ENCODE peak calls at places on chromosomes 11 and 22, in ten cellular contexts. One of them, this sample, is unnamed.

GRCh38 chr11:62922653-62923371 is 1.6 kb upstream of the CHRM1 start:
- DNase-seq in NCI-H1105 treated with DMSO at 0.1 percent for 48 hours: peak
- DNase-seq in stimulated activated CD8-positive, alpha-beta memory T cell treated with anti-CD3 and anti-CD28 coated beads, Interleukin-4, amount 100 ng/mL, for 1 hour: no peak
- DNase-seq in NAMALWA: no peak
- DNase-seq in adipocyte: no peak
- DNase-seq in central memory CD4-positive, alpha-beta T cell: no peak
- DNase-seq in HFFc6: no peak
- DNase-seq in T-cell: no peak
- DNase-seq in activated CD8-positive, alpha-beta memory T cell treated with anti-CD3 and anti-CD28 coated beads for 48 hours: peak
- DNase-seq in GM12864: no peak
- DNase-seq in this sample: peak

GRCh38 chr11:2521681-2522630 is 77.1 kb downstream of the KCNQ1 start:
- DNase-seq in activated CD8-positive, alpha-beta memory T cell treated with anti-CD3 and anti-CD28 coated beads for 48 hours: no peak
- DNase-seq in GM12864: no peak
- DNase-seq in HFFc6: no peak
- DNase-seq in central memory CD4-positive, alpha-beta T cell: no peak
- DNase-seq in stimulated activated CD8-positive, alpha-beta memory T cell treated with anti-CD3 and anti-CD28 coated beads, Interleukin-4, amount 100 ng/mL, for 1 hour: no peak
- DNase-seq in NAMALWA: no peak
- DNase-seq in NCI-H1105 treated with DMSO at 0.1 percent for 48 hours: no peak
- DNase-seq in T-cell: no peak
- DNase-seq in adipocyte: no peak
- DNase-seq in this sample: no peak

GRCh38 chr11:121929581-121929980 is 186.4 kb downstream of the BLID start:
- DNase-seq in GM12864: no peak
- DNase-seq in activated CD8-positive, alpha-beta memory T cell treated with anti-CD3 and anti-CD28 coated beads for 48 hours: no peak
- DNase-seq in NCI-H1105 treated with DMSO at 0.1 percent for 48 hours: peak
- DNase-seq in HFFc6: peak
- DNase-seq in stimulated activated CD8-positive, alpha-beta memory T cell treated with anti-CD3 and anti-CD28 coated beads, Interleukin-4, amount 100 ng/mL, for 1 hour: no peak
- DNase-seq in NAMALWA: no peak
- DNase-seq in T-cell: no peak
- DNase-seq in adipocyte: peak
- DNase-seq in central memory CD4-positive, alpha-beta T cell: no peak
- DNase-seq in this sample: no peak

GRCh38 chr11:64247729-64248531 is 1.2 kb upstream of the PPP1R14B start:
- DNase-seq in NAMALWA: no peak
- DNase-seq in activated CD8-positive, alpha-beta memory T cell treated with anti-CD3 and anti-CD28 coated beads for 48 hours: no peak
- DNase-seq in HFFc6: no peak
- DNase-seq in NCI-H1105 treated with DMSO at 0.1 percent for 48 hours: no peak
- DNase-seq in adipocyte: no peak
- DNase-seq in GM12864: no peak
- DNase-seq in central memory CD4-positive, alpha-beta T cell: no peak
- DNase-seq in T-cell: no peak
- DNase-seq in stimulated activated CD8-positive, alpha-beta memory T cell treated with anti-CD3 and anti-CD28 coated beads, Interleukin-4, amount 100 ng/mL, for 1 hour: no peak
- DNase-seq in this sample: no peak

GRCh38 chr11:3104961-3105790 is 48.0 kb upstream of the CARS1 start:
- DNase-seq in NCI-H1105 treated with DMSO at 0.1 percent for 48 hours: no peak
- DNase-seq in T-cell: no peak
- DNase-seq in stimulated activated CD8-positive, alpha-beta memory T cell treated with anti-CD3 and anti-CD28 coated beads, Interleukin-4, amount 100 ng/mL, for 1 hour: no peak
- DNase-seq in HFFc6: no peak
- DNase-seq in central memory CD4-positive, alpha-beta T cell: no peak
- DNase-seq in activated CD8-positive, alpha-beta memory T cell treated with anti-CD3 and anti-CD28 coated beads for 48 hours: no peak
- DNase-seq in NAMALWA: no peak
- DNase-seq in adipocyte: no peak
- DNase-seq in GM12864: no peak
- DNase-seq in this sample: no peak

GRCh38 chr11:2387266-2387982 is 10.3 kb downstream of the CD81 start:
- DNase-seq in activated CD8-positive, alpha-beta memory T cell treated with anti-CD3 and anti-CD28 coated beads for 48 hours: no peak
- DNase-seq in stimulated activated CD8-positive, alpha-beta memory T cell treated with anti-CD3 and anti-CD28 coated beads, Interleukin-4, amount 100 ng/mL, for 1 hour: no peak
- DNase-seq in NAMALWA: peak
- DNase-seq in adipocyte: peak
- DNase-seq in central memory CD4-positive, alpha-beta T cell: no peak
- DNase-seq in HFFc6: peak
- DNase-seq in T-cell: no peak
- DNase-seq in GM12864: no peak
- DNase-seq in NCI-H1105 treated with DMSO at 0.1 percent for 48 hours: no peak
- DNase-seq in this sample: peak

GRCh38 chr11:94544832-94545640 is 1.3 kb downstream of the FUT4 start:
- DNase-seq in NCI-H1105 treated with DMSO at 0.1 percent for 48 hours: no peak
- DNase-seq in HFFc6: no peak
- DNase-seq in GM12864: no peak
- DNase-seq in central memory CD4-positive, alpha-beta T cell: peak
- DNase-seq in adipocyte: no peak
- DNase-seq in T-cell: no peak
- DNase-seq in NAMALWA: no peak
- DNase-seq in activated CD8-positive, alpha-beta memory T cell treated with anti-CD3 and anti-CD28 coated beads for 48 hours: no peak
- DNase-seq in stimulated activated CD8-positive, alpha-beta memory T cell treated with anti-CD3 and anti-CD28 coated beads, Interleukin-4, amount 100 ng/mL, for 1 hour: no peak
- DNase-seq in this sample: no peak

GRCh38 chr22:31140746-31141145 is 438 bp upstream of the PLA2G3 start:
- DNase-seq in T-cell: no peak
- DNase-seq in NAMALWA: no peak
- DNase-seq in HFFc6: no peak
- DNase-seq in stimulated activated CD8-positive, alpha-beta memory T cell treated with anti-CD3 and anti-CD28 coated beads, Interleukin-4, amount 100 ng/mL, for 1 hour: no peak
- DNase-seq in GM12864: no peak
- DNase-seq in central memory CD4-positive, alpha-beta T cell: no peak
- DNase-seq in NCI-H1105 treated with DMSO at 0.1 percent for 48 hours: no peak
- DNase-seq in activated CD8-positive, alpha-beta memory T cell treated with anti-CD3 and anti-CD28 coated beads for 48 hours: no peak
- DNase-seq in adipocyte: no peak
- DNase-seq in this sample: no peak

GRCh38 chr11:19660076-19660475 is 52.6 kb upstream of the NAV2 start:
- DNase-seq in NCI-H1105 treated with DMSO at 0.1 percent for 48 hours: no peak
- DNase-seq in NAMALWA: no peak
- DNase-seq in stimulated activated CD8-positive, alpha-beta memory T cell treated with anti-CD3 and anti-CD28 coated beads, Interleukin-4, amount 100 ng/mL, for 1 hour: no peak
- DNase-seq in GM12864: peak
- DNase-seq in T-cell: no peak
- DNase-seq in HFFc6: peak
- DNase-seq in adipocyte: no peak
- DNase-seq in activated CD8-positive, alpha-beta memory T cell treated with anti-CD3 and anti-CD28 coated beads for 48 hours: no peak
- DNase-seq in central memory CD4-positive, alpha-beta T cell: no peak
- DNase-seq in this sample: no peak

GRCh38 chr11:20397281-20397680 is 9.8 kb downstream of the PRMT3 start:
- DNase-seq in HFFc6: peak
- DNase-seq in stimulated activated CD8-positive, alpha-beta memory T cell treated with anti-CD3 and anti-CD28 coated beads, Interleukin-4, amount 100 ng/mL, for 1 hour: no peak
- DNase-seq in GM12864: no peak
- DNase-seq in adipocyte: peak
- DNase-seq in NAMALWA: peak
- DNase-seq in NCI-H1105 treated with DMSO at 0.1 percent for 48 hours: peak
- DNase-seq in T-cell: no peak
- DNase-seq in central memory CD4-positive, alpha-beta T cell: peak
- DNase-seq in activated CD8-positive, alpha-beta memory T cell treated with anti-CD3 and anti-CD28 coated beads for 48 hours: no peak
- DNase-seq in this sample: peak

GRCh38 chr22:48968201-48968959 is 859.3 kb downstream of the BRD1 start:
- DNase-seq in NAMALWA: no peak
- DNase-seq in activated CD8-positive, alpha-beta memory T cell treated with anti-CD3 and anti-CD28 coated beads for 48 hours: no peak
- DNase-seq in NCI-H1105 treated with DMSO at 0.1 percent for 48 hours: peak
- DNase-seq in T-cell: no peak
- DNase-seq in stimulated activated CD8-positive, alpha-beta memory T cell treated with anti-CD3 and anti-CD28 coated beads, Interleukin-4, amount 100 ng/mL, for 1 hour: no peak
- DNase-seq in adipocyte: no peak
- DNase-seq in central memory CD4-positive, alpha-beta T cell: no peak
- DNase-seq in HFFc6: no peak
- DNase-seq in GM12864: no peak
- DNase-seq in this sample: peak

GRCh38 chr22:17912942-17913704 is 111.2 kb downstream of the MICAL3 start:
- DNase-seq in adipocyte: no peak
- DNase-seq in NAMALWA: no peak
- DNase-seq in HFFc6: peak
- DNase-seq in NCI-H1105 treated with DMSO at 0.1 percent for 48 hours: no peak
- DNase-seq in central memory CD4-positive, alpha-beta T cell: no peak
- DNase-seq in GM12864: no peak
- DNase-seq in activated CD8-positive, alpha-beta memory T cell treated with anti-CD3 and anti-CD28 coated beads for 48 hours: no peak
- DNase-seq in T-cell: no peak
- DNase-seq in stimulated activated CD8-positive, alpha-beta memory T cell treated with anti-CD3 and anti-CD28 coated beads, Interleukin-4, amount 100 ng/mL, for 1 hour: no peak
- DNase-seq in this sample: no peak

GRCh38 chr22:39433476-39434242 is 23.2 kb upstream of the MGAT3 start:
- DNase-seq in activated CD8-positive, alpha-beta memory T cell treated with anti-CD3 and anti-CD28 coated beads for 48 hours: no peak
- DNase-seq in HFFc6: no peak
- DNase-seq in NAMALWA: no peak
- DNase-seq in stimulated activated CD8-positive, alpha-beta memory T cell treated with anti-CD3 and anti-CD28 coated beads, Interleukin-4, amount 100 ng/mL, for 1 hour: no peak
- DNase-seq in T-cell: no peak
- DNase-seq in central memory CD4-positive, alpha-beta T cell: no peak
- DNase-seq in adipocyte: no peak
- DNase-seq in NCI-H1105 treated with DMSO at 0.1 percent for 48 hours: no peak
- DNase-seq in GM12864: no peak
- DNase-seq in this sample: no peak

GRCh38 chr11:59923813-59924212 is 14.4 kb upstream of the OOSP1 start:
- DNase-seq in HFFc6: no peak
- DNase-seq in GM12864: no peak
- DNase-seq in NCI-H1105 treated with DMSO at 0.1 percent for 48 hours: no peak
- DNase-seq in stimulated activated CD8-positive, alpha-beta memory T cell treated with anti-CD3 and anti-CD28 coated beads, Interleukin-4, amount 100 ng/mL, for 1 hour: no peak
- DNase-seq in activated CD8-positive, alpha-beta memory T cell treated with anti-CD3 and anti-CD28 coated beads for 48 hours: no peak
- DNase-seq in NAMALWA: no peak
- DNase-seq in central memory CD4-positive, alpha-beta T cell: no peak
- DNase-seq in T-cell: no peak
- DNase-seq in adipocyte: no peak
- DNase-seq in this sample: peak

GRCh38 chr11:111775024-111775710 is 9.0 kb upstream of the PPP2R1B start:
- DNase-seq in adipocyte: peak
- DNase-seq in central memory CD4-positive, alpha-beta T cell: no peak
- DNase-seq in activated CD8-positive, alpha-beta memory T cell treated with anti-CD3 and anti-CD28 coated beads for 48 hours: no peak
- DNase-seq in NCI-H1105 treated with DMSO at 0.1 percent for 48 hours: no peak
- DNase-seq in stimulated activated CD8-positive, alpha-beta memory T cell treated with anti-CD3 and anti-CD28 coated beads, Interleukin-4, amount 100 ng/mL, for 1 hour: no peak
- DNase-seq in NAMALWA: no peak
- DNase-seq in HFFc6: no peak
- DNase-seq in GM12864: no peak
- DNase-seq in T-cell: no peak
- DNase-seq in this sample: no peak

GRCh38 chr11:33970984-33971466 is 79.1 kb upstream of the LMO2 start:
- DNase-seq in stimulated activated CD8-positive, alpha-beta memory T cell treated with anti-CD3 and anti-CD28 coated beads, Interleukin-4, amount 100 ng/mL, for 1 hour: no peak
- DNase-seq in NCI-H1105 treated with DMSO at 0.1 percent for 48 hours: peak
- DNase-seq in activated CD8-positive, alpha-beta memory T cell treated with anti-CD3 and anti-CD28 coated beads for 48 hours: no peak
- DNase-seq in T-cell: peak
- DNase-seq in central memory CD4-positive, alpha-beta T cell: no peak
- DNase-seq in HFFc6: peak
- DNase-seq in GM12864: peak
- DNase-seq in adipocyte: peak
- DNase-seq in NAMALWA: peak
- DNase-seq in this sample: peak

GRCh38 chr22:46068908-46069481 is 81.3 kb upstream of the PPARA start:
- DNase-seq in T-cell: no peak
- DNase-seq in activated CD8-positive, alpha-beta memory T cell treated with anti-CD3 and anti-CD28 coated beads for 48 hours: no peak
- DNase-seq in stimulated activated CD8-positive, alpha-beta memory T cell treated with anti-CD3 and anti-CD28 coated beads, Interleukin-4, amount 100 ng/mL, for 1 hour: no peak
- DNase-seq in adipocyte: peak
- DNase-seq in NAMALWA: no peak
- DNase-seq in NCI-H1105 treated with DMSO at 0.1 percent for 48 hours: peak
- DNase-seq in GM12864: no peak
- DNase-seq in HFFc6: peak
- DNase-seq in central memory CD4-positive, alpha-beta T cell: no peak
- DNase-seq in this sample: peak

GRCh38 chr11:1560618-1561251 is 11.3 kb downstream of the DUSP8 start:
- DNase-seq in HFFc6: no peak
- DNase-seq in central memory CD4-positive, alpha-beta T cell: no peak
- DNase-seq in T-cell: no peak
- DNase-seq in adipocyte: no peak
- DNase-seq in NAMALWA: no peak
- DNase-seq in NCI-H1105 treated with DMSO at 0.1 percent for 48 hours: no peak
- DNase-seq in stimulated activated CD8-positive, alpha-beta memory T cell treated with anti-CD3 and anti-CD28 coated beads, Interleukin-4, amount 100 ng/mL, for 1 hour: no peak
- DNase-seq in activated CD8-positive, alpha-beta memory T cell treated with anti-CD3 and anti-CD28 coated beads for 48 hours: no peak
- DNase-seq in GM12864: no peak
- DNase-seq in this sample: no peak

GRCh38 chr11:20367313-20367948 is 3.9 kb downstream of the HTATIP2 start:
- DNase-seq in adipocyte: peak
- DNase-seq in NCI-H1105 treated with DMSO at 0.1 percent for 48 hours: no peak
- DNase-seq in NAMALWA: no peak
- DNase-seq in stimulated activated CD8-positive, alpha-beta memory T cell treated with anti-CD3 and anti-CD28 coated beads, Interleukin-4, amount 100 ng/mL, for 1 hour: no peak
- DNase-seq in GM12864: no peak
- DNase-seq in activated CD8-positive, alpha-beta memory T cell treated with anti-CD3 and anti-CD28 coated beads for 48 hours: no peak
- DNase-seq in HFFc6: peak
- DNase-seq in T-cell: no peak
- DNase-seq in central memory CD4-positive, alpha-beta T cell: no peak
- DNase-seq in this sample: no peak

GRCh38 chr11:288328-289144 is at the start of gene PGGHG:
- DNase-seq in HFFc6: no peak
- DNase-seq in NAMALWA: peak
- DNase-seq in GM12864: no peak
- DNase-seq in activated CD8-positive, alpha-beta memory T cell treated with anti-CD3 and anti-CD28 coated beads for 48 hours: no peak
- DNase-seq in central memory CD4-positive, alpha-beta T cell: no peak
- DNase-seq in T-cell: no peak
- DNase-seq in stimulated activated CD8-positive, alpha-beta memory T cell treated with anti-CD3 and anti-CD28 coated beads, Interleukin-4, amount 100 ng/mL, for 1 hour: no peak
- DNase-seq in NCI-H1105 treated with DMSO at 0.1 percent for 48 hours: peak
- DNase-seq in adipocyte: peak
- DNase-seq in this sample: no peak

GRCh38 chr22:47443836-47444745 is 681.6 kb downstream of the TBC1D22A start:
- DNase-seq in adipocyte: no peak
- DNase-seq in central memory CD4-positive, alpha-beta T cell: no peak
- DNase-seq in NAMALWA: no peak
- DNase-seq in NCI-H1105 treated with DMSO at 0.1 percent for 48 hours: no peak
- DNase-seq in GM12864: no peak
- DNase-seq in activated CD8-positive, alpha-beta memory T cell treated with anti-CD3 and anti-CD28 coated beads for 48 hours: no peak
- DNase-seq in T-cell: no peak
- DNase-seq in stimulated activated CD8-positive, alpha-beta memory T cell treated with anti-CD3 and anti-CD28 coated beads, Interleukin-4, amount 100 ng/mL, for 1 hour: no peak
- DNase-seq in HFFc6: no peak
- DNase-seq in this sample: no peak

GRCh38 chr11:29328961-29329441 is 687.8 kb downstream of the KCNA4 start:
- DNase-seq in NAMALWA: peak
- DNase-seq in central memory CD4-positive, alpha-beta T cell: no peak
- DNase-seq in adipocyte: peak
- DNase-seq in T-cell: no peak
- DNase-seq in NCI-H1105 treated with DMSO at 0.1 percent for 48 hours: peak
- DNase-seq in HFFc6: peak
- DNase-seq in stimulated activated CD8-positive, alpha-beta memory T cell treated with anti-CD3 and anti-CD28 coated beads, Interleukin-4, amount 100 ng/mL, for 1 hour: no peak
- DNase-seq in GM12864: no peak
- DNase-seq in activated CD8-positive, alpha-beta memory T cell treated with anti-CD3 and anti-CD28 coated beads for 48 hours: no peak
- DNase-seq in this sample: peak

This sample was measured in OCI-LY7.